ENCODE peak calls at places on chromosomes 2 and 18, in nine cellular contexts. One of them, this sample, is unnamed.

GRCh38 chr2:8595821-8596600 is 85.8 kb upstream of the ID2 start:
- DNase-seq in lower leg skin: no peak
- DNase-seq in nucleus accumbens: no peak
- DNase-seq in GM23248: no peak
- DNase-seq in germinal center: no peak
- DNase-seq in endothelial cell: no peak
- DNase-seq in effector CD8-positive, alpha-beta T cell: no peak
- DNase-seq in coronary artery: no peak
- DNase-seq in Peyer's patch: no peak
- DNase-seq in this sample: no peak

GRCh38 chr18:30163573-30163972 is 879.0 kb downstream of the DSC3 start:
- DNase-seq in GM23248: no peak
- DNase-seq in Peyer's patch: no peak
- DNase-seq in lower leg skin: no peak
- DNase-seq in nucleus accumbens: no peak
- DNase-seq in endothelial cell: no peak
- DNase-seq in effector CD8-positive, alpha-beta T cell: no peak
- DNase-seq in coronary artery: no peak
- DNase-seq in germinal center: no peak
- DNase-seq in this sample: no peak

GRCh38 chr2:205474746-205475145 is 207.6 kb upstream of the NRP2 start:
- DNase-seq in lower leg skin: no peak
- DNase-seq in nucleus accumbens: no peak
- DNase-seq in germinal center: no peak
- DNase-seq in coronary artery: no peak
- DNase-seq in effector CD8-positive, alpha-beta T cell: no peak
- DNase-seq in endothelial cell: no peak
- DNase-seq in GM23248: peak
- DNase-seq in Peyer's patch: no peak
- DNase-seq in this sample: no peak

GRCh38 chr2:112312821-112313220 is 37.4 kb downstream of the ZC3H6 start:
- DNase-seq in Peyer's patch: no peak
- DNase-seq in endothelial cell: no peak
- DNase-seq in germinal center: no peak
- DNase-seq in nucleus accumbens: no peak
- DNase-seq in effector CD8-positive, alpha-beta T cell: no peak
- DNase-seq in GM23248: no peak
- DNase-seq in lower leg skin: no peak
- DNase-seq in coronary artery: no peak
- DNase-seq in this sample: no peak

GRCh38 chr18:62784966-62785413 is 69.6 kb downstream of the PHLPP1 start:
- DNase-seq in coronary artery: no peak
- DNase-seq in effector CD8-positive, alpha-beta T cell: no peak
- DNase-seq in nucleus accumbens: peak
- DNase-seq in lower leg skin: no peak
- DNase-seq in Peyer's patch: no peak
- DNase-seq in GM23248: peak
- DNase-seq in germinal center: no peak
- DNase-seq in endothelial cell: no peak
- DNase-seq in this sample: no peak

GRCh38 chr2:172098287-172098649 is 4.4 kb downstream of the DLX2 start:
- DNase-seq in GM23248: peak
- DNase-seq in nucleus accumbens: no peak
- DNase-seq in Peyer's patch: no peak
- DNase-seq in coronary artery: peak
- DNase-seq in endothelial cell: no peak
- DNase-seq in effector CD8-positive, alpha-beta T cell: no peak
- DNase-seq in lower leg skin: no peak
- DNase-seq in germinal center: no peak
- DNase-seq in this sample: no peak

GRCh38 chr2:74142340-74142739 is 5.4 kb downstream of the BOLA3 start:
- DNase-seq in Peyer's patch: no peak
- DNase-seq in lower leg skin: no peak
- DNase-seq in effector CD8-positive, alpha-beta T cell: no peak
- DNase-seq in GM23248: peak
- DNase-seq in coronary artery: no peak
- DNase-seq in nucleus accumbens: no peak
- DNase-seq in endothelial cell: peak
- DNase-seq in germinal center: no peak
- DNase-seq in this sample: no peak

GRCh38 chr2:238155051-238155760 is 3.6 kb upstream of the ERFE start:
- DNase-seq in coronary artery: no peak
- DNase-seq in germinal center: no peak
- DNase-seq in effector CD8-positive, alpha-beta T cell: no peak
- DNase-seq in lower leg skin: no peak
- DNase-seq in endothelial cell: no peak
- DNase-seq in GM23248: no peak
- DNase-seq in nucleus accumbens: no peak
- DNase-seq in Peyer's patch: no peak
- DNase-seq in this sample: no peak

GRCh38 chr18:6414118-6414722 is 491 bp downstream of the L3MBTL4 start:
- DNase-seq in GM23248: peak
- DNase-seq in effector CD8-positive, alpha-beta T cell: no peak
- DNase-seq in endothelial cell: peak
- DNase-seq in Peyer's patch: peak
- DNase-seq in nucleus accumbens: peak
- DNase-seq in coronary artery: peak
- DNase-seq in germinal center: peak
- DNase-seq in lower leg skin: peak
- DNase-seq in this sample: peak

GRCh38 chr2:23673830-23674679 is 252.9 kb downstream of the ATAD2B start:
- DNase-seq in effector CD8-positive, alpha-beta T cell: no peak
- DNase-seq in GM23248: peak
- DNase-seq in nucleus accumbens: no peak
- DNase-seq in endothelial cell: peak
- DNase-seq in Peyer's patch: no peak
- DNase-seq in coronary artery: no peak
- DNase-seq in lower leg skin: no peak
- DNase-seq in germinal center: no peak
- DNase-seq in this sample: no peak

GRCh38 chr2:67880291-67880761 is 182.5 kb downstream of the C1D start:
- DNase-seq in lower leg skin: peak
- DNase-seq in coronary artery: peak
- DNase-seq in GM23248: no peak
- DNase-seq in Peyer's patch: no peak
- DNase-seq in effector CD8-positive, alpha-beta T cell: no peak
- DNase-seq in endothelial cell: no peak
- DNase-seq in nucleus accumbens: no peak
- DNase-seq in germinal center: no peak
- DNase-seq in this sample: no peak

GRCh38 chr2:24515335-24515734 is 24.3 kb downstream of the NCOA1 start:
- DNase-seq in coronary artery: no peak
- DNase-seq in effector CD8-positive, alpha-beta T cell: no peak
- DNase-seq in nucleus accumbens: no peak
- DNase-seq in endothelial cell: no peak
- DNase-seq in lower leg skin: no peak
- DNase-seq in Peyer's patch: no peak
- DNase-seq in germinal center: no peak
- DNase-seq in GM23248: peak
- DNase-seq in this sample: no peak

GRCh38 chr2:229437467-229437866 is 166.4 kb upstream of the PID1 start:
- DNase-seq in germinal center: no peak
- DNase-seq in Peyer's patch: no peak
- DNase-seq in coronary artery: no peak
- DNase-seq in lower leg skin: no peak
- DNase-seq in endothelial cell: no peak
- DNase-seq in effector CD8-positive, alpha-beta T cell: no peak
- DNase-seq in GM23248: no peak
- DNase-seq in nucleus accumbens: no peak
- DNase-seq in this sample: no peak

GRCh38 chr2:184504252-184504651 is 94.1 kb upstream of the ZNF804A start:
- DNase-seq in Peyer's patch: no peak
- DNase-seq in germinal center: no peak
- DNase-seq in coronary artery: no peak
- DNase-seq in effector CD8-positive, alpha-beta T cell: no peak
- DNase-seq in nucleus accumbens: no peak
- DNase-seq in endothelial cell: no peak
- DNase-seq in lower leg skin: no peak
- DNase-seq in GM23248: no peak
- DNase-seq in this sample: no peak

GRCh38 chr2:234444888-234445287 is 52.0 kb downstream of the ARL4C start:
- DNase-seq in Peyer's patch: peak
- DNase-seq in coronary artery: no peak
- DNase-seq in lower leg skin: no peak
- DNase-seq in nucleus accumbens: no peak
- DNase-seq in effector CD8-positive, alpha-beta T cell: peak
- DNase-seq in GM23248: peak
- DNase-seq in endothelial cell: no peak
- DNase-seq in germinal center: peak
- DNase-seq in this sample: no peak

GRCh38 chr2:146986161-146986560 is 858.7 kb upstream of the ACVR2A start:
- DNase-seq in coronary artery: no peak
- DNase-seq in Peyer's patch: no peak
- DNase-seq in effector CD8-positive, alpha-beta T cell: no peak
- DNase-seq in lower leg skin: no peak
- DNase-seq in germinal center: no peak
- DNase-seq in endothelial cell: no peak
- DNase-seq in nucleus accumbens: no peak
- DNase-seq in GM23248: peak
- DNase-seq in this sample: no peak

GRCh38 chr2:36416370-36417165 is 61.0 kb downstream of the CRIM1 start:
- DNase-seq in endothelial cell: no peak
- DNase-seq in Peyer's patch: no peak
- DNase-seq in GM23248: no peak
- DNase-seq in nucleus accumbens: no peak
- DNase-seq in lower leg skin: no peak
- DNase-seq in germinal center: no peak
- DNase-seq in effector CD8-positive, alpha-beta T cell: no peak
- DNase-seq in coronary artery: no peak
- DNase-seq in this sample: no peak

GRCh38 chr2:209322041-209322440 is 101.8 kb upstream of the MAP2 start:
- DNase-seq in effector CD8-positive, alpha-beta T cell: no peak
- DNase-seq in endothelial cell: no peak
- DNase-seq in coronary artery: no peak
- DNase-seq in lower leg skin: no peak
- DNase-seq in nucleus accumbens: no peak
- DNase-seq in GM23248: no peak
- DNase-seq in germinal center: no peak
- DNase-seq in Peyer's patch: no peak
- DNase-seq in this sample: no peak

GRCh38 chr2:48527211-48527880 is 2.6 kb upstream of the STON1 start:
- DNase-seq in endothelial cell: no peak
- DNase-seq in lower leg skin: no peak
- DNase-seq in effector CD8-positive, alpha-beta T cell: no peak
- DNase-seq in GM23248: no peak
- DNase-seq in nucleus accumbens: no peak
- DNase-seq in coronary artery: no peak
- DNase-seq in Peyer's patch: no peak
- DNase-seq in germinal center: no peak
- DNase-seq in this sample: no peak

GRCh38 chr2:45008296-45009129 is 739 bp downstream of the SIX2 start:
- DNase-seq in germinal center: no peak
- DNase-seq in nucleus accumbens: no peak
- DNase-seq in effector CD8-positive, alpha-beta T cell: no peak
- DNase-seq in coronary artery: no peak
- DNase-seq in lower leg skin: no peak
- DNase-seq in Peyer's patch: no peak
- DNase-seq in endothelial cell: peak
- DNase-seq in GM23248: peak
- DNase-seq in this sample: no peak

GRCh38 chr2:205806126-205806905 is 124.0 kb downstream of the NRP2 start:
- DNase-seq in germinal center: no peak
- DNase-seq in lower leg skin: no peak
- DNase-seq in coronary artery: no peak
- DNase-seq in endothelial cell: no peak
- DNase-seq in Peyer's patch: no peak
- DNase-seq in GM23248: no peak
- DNase-seq in nucleus accumbens: no peak
- DNase-seq in effector CD8-positive, alpha-beta T cell: no peak
- DNase-seq in this sample: no peak

GRCh38 chr2:151713291-151713903 is 20.9 kb downstream of the NEB start:
- DNase-seq in germinal center: no peak
- DNase-seq in effector CD8-positive, alpha-beta T cell: no peak
- DNase-seq in GM23248: no peak
- DNase-seq in endothelial cell: no peak
- DNase-seq in Peyer's patch: no peak
- DNase-seq in nucleus accumbens: no peak
- DNase-seq in lower leg skin: no peak
- DNase-seq in coronary artery: no peak
- DNase-seq in this sample: no peak

GRCh38 chr18:48375150-48375790 is 33.9 kb downstream of the ZBTB7C start:
- DNase-seq in Peyer's patch: no peak
- DNase-seq in lower leg skin: no peak
- DNase-seq in GM23248: no peak
- DNase-seq in nucleus accumbens: no peak
- DNase-seq in germinal center: no peak
- DNase-seq in coronary artery: no peak
- DNase-seq in endothelial cell: no peak
- DNase-seq in effector CD8-positive, alpha-beta T cell: no peak
- DNase-seq in this sample: no peak

GRCh38 chr2:122390406-122390805 is 635.0 kb downstream of the TSN start:
- DNase-seq in Peyer's patch: no peak
- DNase-seq in endothelial cell: no peak
- DNase-seq in lower leg skin: no peak
- DNase-seq in germinal center: no peak
- DNase-seq in effector CD8-positive, alpha-beta T cell: no peak
- DNase-seq in coronary artery: no peak
- DNase-seq in nucleus accumbens: no peak
- DNase-seq in GM23248: no peak
- DNase-seq in this sample: no peak

This sample was measured in cortex of kidney.